ENCODE peak calls at places on chromosomes 1 and 21, in four cellular contexts. One of them, this sample, is unnamed.

GRCh38 chr1:31703431-31704260 is at the start of gene COL16A1:
- DNase-seq in HepG2: no peak
- DNase-seq in K562: peak; percentile 50
- DNase-seq in WTC11: peak; percentile 57
- DNase-seq in this sample: no peak

GRCh38 chr1:21321963-21322680 is 31.9 kb upstream of the ECE1 start:
- DNase-seq in K562: no peak
- DNase-seq in HepG2: no peak
- DNase-seq in WTC11: peak; percentile 55
- DNase-seq in this sample: no peak

GRCh38 chr1:192546596-192547199 is 28.9 kb upstream of the RGS1 start:
- DNase-seq in K562: no peak
- DNase-seq in HepG2: no peak
- DNase-seq in WTC11: no peak
- DNase-seq in this sample: no peak

GRCh38 chr1:212721388-212722247 is 22.0 kb upstream of the BATF3 start:
- DNase-seq in WTC11: no peak
- DNase-seq in K562: peak; percentile 27
- DNase-seq in HepG2: peak; percentile 92
- DNase-seq in this sample: no peak

GRCh38 chr1:108747128-108747827 is 804 bp downstream of the STXBP3 start:
- DNase-seq in K562: peak; percentile 67
- DNase-seq in WTC11: peak; percentile 57
- DNase-seq in HepG2: peak; percentile 79
- DNase-seq in this sample: peak; percentile 13

GRCh38 chr1:80171101-80171500 is 1164.6 kb upstream of the ADGRL4 start:
- DNase-seq in WTC11: no peak
- DNase-seq in HepG2: no peak
- DNase-seq in K562: no peak
- DNase-seq in this sample: no peak

GRCh38 chr1:220045356-220046051 is 801 bp downstream of the EPRS1 start:
- DNase-seq in HepG2: peak; percentile 4
- DNase-seq in K562: no peak
- DNase-seq in WTC11: no peak
- DNase-seq in this sample: no peak

GRCh38 chr1:7410156-7410555 is 360.9 kb upstream of the VAMP3 start:
- DNase-seq in WTC11: peak; percentile 2
- DNase-seq in HepG2: no peak
- DNase-seq in K562: no peak
- DNase-seq in this sample: no peak

GRCh38 chr21:29187939-29188338 is 57.5 kb downstream of the MAP3K7CL start:
- DNase-seq in HepG2: peak; percentile 66
- DNase-seq in K562: no peak
- DNase-seq in WTC11: no peak
- DNase-seq in this sample: no peak

GRCh38 chr21:38343691-38344090 is 86.9 kb downstream of the KCNJ15 start:
- DNase-seq in K562: no peak
- DNase-seq in HepG2: no peak
- DNase-seq in WTC11: no peak
- DNase-seq in this sample: no peak

GRCh38 chr21:33854604-33855003 is 61.0 kb downstream of the ATP5PO start:
- DNase-seq in HepG2: peak; percentile 34
- DNase-seq in WTC11: no peak
- DNase-seq in K562: no peak
- DNase-seq in this sample: no peak

GRCh38 chr1:207454046-207454964 is at the start of gene CR2:
- DNase-seq in K562: peak; percentile 58
- DNase-seq in HepG2: peak; percentile 3
- DNase-seq in WTC11: peak; percentile 80
- DNase-seq in this sample: no peak

GRCh38 chr21:45078877-45079281 is 4.5 kb downstream of the ADARB1 start:
- DNase-seq in WTC11: no peak
- DNase-seq in HepG2: no peak
- DNase-seq in K562: no peak
- DNase-seq in this sample: no peak

GRCh38 chr1:170698711-170699275 is 34.9 kb downstream of the PRRX1 start:
- DNase-seq in WTC11: no peak
- DNase-seq in K562: no peak
- DNase-seq in HepG2: no peak
- DNase-seq in this sample: no peak

GRCh38 chr1:67441183-67441582 is 11.0 kb upstream of the SERBP1 start:
- DNase-seq in K562: no peak
- DNase-seq in WTC11: no peak
- DNase-seq in HepG2: peak; percentile 17
- DNase-seq in this sample: no peak

GRCh38 chr1:234509457-234510328 is 30.7 kb upstream of the TARBP1 start:
- DNase-seq in K562: no peak
- DNase-seq in HepG2: no peak
- DNase-seq in WTC11: no peak
- DNase-seq in this sample: no peak

GRCh38 chr1:3471356-3472087 is 17.1 kb downstream of the ARHGEF16 start:
- DNase-seq in K562: peak; percentile 72
- DNase-seq in HepG2: peak; percentile 89
- DNase-seq in WTC11: peak; percentile 77
- DNase-seq in this sample: no peak

GRCh38 chr1:8276173-8276914 is 41.6 kb upstream of the SLC45A1 start:
- DNase-seq in HepG2: no peak
- DNase-seq in WTC11: no peak
- DNase-seq in K562: no peak
- DNase-seq in this sample: no peak

GRCh38 chr1:192256674-192257334 is 60.0 kb upstream of the RGS21 start:
- DNase-seq in WTC11: no peak
- DNase-seq in HepG2: no peak
- DNase-seq in K562: no peak
- DNase-seq in this sample: no peak

GRCh38 chr1:3125078-3125477 is 56.1 kb downstream of the PRDM16 start:
- DNase-seq in WTC11: no peak
- DNase-seq in K562: no peak
- DNase-seq in HepG2: no peak
- DNase-seq in this sample: no peak

GRCh38 chr1:89973481-89974127 is 21.3 kb upstream of the ZNF326 start:
- DNase-seq in HepG2: no peak
- DNase-seq in WTC11: no peak
- DNase-seq in K562: no peak
- DNase-seq in this sample: no peak

GRCh38 chr1:113797472-113797871 is 14.8 kb downstream of the RSBN1 start:
- DNase-seq in WTC11: no peak
- DNase-seq in K562: no peak
- DNase-seq in HepG2: no peak
- DNase-seq in this sample: no peak

GRCh38 chr1:38527373-38527966 is 332.1 kb downstream of the RRAGC start:
- DNase-seq in K562: peak; percentile 59
- DNase-seq in HepG2: no peak
- DNase-seq in WTC11: peak; percentile 26
- DNase-seq in this sample: peak; percentile 83

GRCh38 chr21:29343517-29343916 is 44.8 kb downstream of the BACH1 start:
- DNase-seq in HepG2: no peak
- DNase-seq in K562: no peak
- DNase-seq in WTC11: no peak
- DNase-seq in this sample: no peak

GRCh38 chr1:169527461-169528213 is 41.9 kb upstream of the SLC19A2 start:
- DNase-seq in WTC11: no peak
- DNase-seq in HepG2: no peak
- DNase-seq in K562: no peak
- DNase-seq in this sample: no peak

GRCh38 chr1:245475116-245475515 is 320.3 kb downstream of the KIF26B start:
- DNase-seq in WTC11: no peak
- DNase-seq in HepG2: no peak
- DNase-seq in K562: no peak
- DNase-seq in this sample: no peak

GRCh38 chr1:17419626-17420328 is 19.7 kb downstream of the RCC2 start:
- DNase-seq in HepG2: no peak
- DNase-seq in K562: peak; percentile 81
- DNase-seq in WTC11: peak; percentile 88
- DNase-seq in this sample: no peak

GRCh38 chr1:178151831-178152230 is 57.9 kb downstream of the RASAL2 start:
- DNase-seq in HepG2: no peak
- DNase-seq in K562: no peak
- DNase-seq in WTC11: no peak
- DNase-seq in this sample: no peak

GRCh38 chr1:178161516-178161915 is 67.6 kb downstream of the RASAL2 start:
- DNase-seq in HepG2: no peak
- DNase-seq in K562: no peak
- DNase-seq in WTC11: no peak
- DNase-seq in this sample: no peak

GRCh38 chr1:178160736-178161475 is 67.0 kb downstream of the RASAL2 start:
- DNase-seq in HepG2: no peak
- DNase-seq in K562: no peak
- DNase-seq in WTC11: no peak
- DNase-seq in this sample: no peak

GRCh38 chr1:178150610-178151009 is 56.7 kb downstream of the RASAL2 start:
- DNase-seq in K562: no peak
- DNase-seq in WTC11: no peak
- DNase-seq in HepG2: no peak
- DNase-seq in this sample: no peak

DNA sequence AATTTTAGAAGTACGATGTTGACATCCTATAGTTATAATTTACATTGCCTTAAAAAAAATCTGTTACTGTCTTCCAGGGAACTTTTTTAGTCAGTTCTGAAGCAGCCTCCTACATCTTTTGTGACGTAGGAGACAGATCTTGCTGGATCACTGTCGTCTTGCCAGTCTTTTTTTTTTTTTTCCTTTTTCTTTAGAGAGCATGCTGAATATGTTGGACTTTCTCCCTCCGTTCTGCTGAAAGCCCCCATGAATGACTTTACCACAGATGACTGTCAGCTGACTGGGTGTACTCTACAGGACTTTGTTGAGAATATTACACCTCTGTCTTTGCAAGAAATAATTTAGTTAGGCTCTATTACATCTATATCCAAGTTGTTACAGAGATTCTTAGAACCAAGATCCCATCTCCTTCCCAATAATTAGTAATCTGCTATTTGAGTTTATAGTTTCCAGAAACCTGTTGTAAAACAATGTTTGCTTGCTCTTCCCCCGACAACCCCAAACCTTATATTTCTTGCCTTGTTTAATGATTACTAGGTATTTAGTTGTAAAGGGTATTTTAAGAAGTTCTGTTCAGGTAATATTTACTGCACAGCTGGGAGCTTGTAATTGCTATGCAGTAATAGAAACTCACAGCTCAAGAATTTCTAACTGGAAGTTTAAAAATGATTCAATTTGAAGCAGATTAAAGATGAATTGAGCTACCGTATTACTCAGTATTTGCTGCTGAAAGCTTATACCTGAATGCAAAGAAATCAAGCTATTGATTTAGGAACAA is 61.8 kb downstream of the RASAL2 start:
- DNase-seq in WTC11: no peak
- DNase-seq in K562: no peak
- DNase-seq in HepG2: peak; percentile 20
- DNase-seq in this sample: no peak
- TF ChIP-seq CBFB in WTC11: no peak
- TF ChIP-seq CBFB in K562: no peak
- TF ChIP-seq CBFB in HepG2: no peak
- TF ChIP-seq CBFB in this sample: no peak

GRCh38 chr1:20281801-20282200 is 8.9 kb upstream of the VWA5B1 start:
- DNase-seq in WTC11: no peak
- DNase-seq in HepG2: no peak
- DNase-seq in K562: no peak
- DNase-seq in this sample: no peak
- TF ChIP-seq CBFB in WTC11: no peak
- TF ChIP-seq CBFB in HepG2: no peak
- TF ChIP-seq CBFB in K562: no peak
- TF ChIP-seq CBFB in this sample: no peak

GRCh38 chr1:243354511-243355153 is 98.8 kb downstream of the SDCCAG8 start:
- DNase-seq in K562: no peak
- DNase-seq in WTC11: no peak
- DNase-seq in HepG2: no peak
- DNase-seq in this sample: no peak
- TF ChIP-seq CBFB in K562: no peak
- TF ChIP-seq CBFB in WTC11: no peak
- TF ChIP-seq CBFB in HepG2: no peak
- TF ChIP-seq CBFB in this sample: no peak

GRCh38 chr1:210696709-210697108 is 368.0 kb downstream of the HHAT start:
- DNase-seq in K562: no peak
- DNase-seq in HepG2: no peak
- DNase-seq in WTC11: no peak
- DNase-seq in this sample: peak; percentile 67
- TF ChIP-seq CBFB in K562: no peak
- TF ChIP-seq CBFB in HepG2: no peak
- TF ChIP-seq CBFB in WTC11: no peak
- TF ChIP-seq CBFB in this sample: no peak

GRCh38 chr1:161157867-161158266 is 1.4 kb upstream of the USP21 start:
- DNase-seq in WTC11: no peak
- DNase-seq in HepG2: no peak
- DNase-seq in K562: no peak
- DNase-seq in this sample: no peak

GRCh38 chr1:161158316-161159016 is 834 bp upstream of the USP21 start:
- DNase-seq in HepG2: no peak
- DNase-seq in WTC11: no peak
- DNase-seq in K562: peak; percentile 38
- DNase-seq in this sample: no peak

GRCh38 chr1:161160763-161161162 is 1.5 kb downstream of the USP21 start:
- DNase-seq in WTC11: no peak
- DNase-seq in K562: no peak
- DNase-seq in HepG2: no peak
- DNase-seq in this sample: no peak

GRCh38 chr1:161159915-161160248 is 582 bp downstream of the USP21 start:
- DNase-seq in K562: no peak
- DNase-seq in HepG2: no peak
- DNase-seq in WTC11: no peak
- DNase-seq in this sample: no peak

GRCh38 chr1:161159087-161159914 is at the start of gene USP21:
- DNase-seq in HepG2: peak; percentile 79
- DNase-seq in WTC11: peak; percentile 95
- DNase-seq in K562: peak; percentile 94
- DNase-seq in this sample: peak; percentile 62
- TF ChIP-seq CBFB in HepG2: no peak
- TF ChIP-seq CBFB in WTC11: no peak
- TF ChIP-seq CBFB in K562: peak; percentile 64
- TF ChIP-seq CBFB in this sample: peak; percentile 53

GRCh38 chr1:205065666-205066065 is 18.6 kb downstream of the TMEM81 start:
- DNase-seq in HepG2: no peak
- DNase-seq in K562: no peak
- DNase-seq in WTC11: no peak
- DNase-seq in this sample: no peak
- TF ChIP-seq CBFB in HepG2: no peak
- TF ChIP-seq CBFB in K562: no peak
- TF ChIP-seq CBFB in WTC11: no peak
- TF ChIP-seq CBFB in this sample: no peak

DNA sequence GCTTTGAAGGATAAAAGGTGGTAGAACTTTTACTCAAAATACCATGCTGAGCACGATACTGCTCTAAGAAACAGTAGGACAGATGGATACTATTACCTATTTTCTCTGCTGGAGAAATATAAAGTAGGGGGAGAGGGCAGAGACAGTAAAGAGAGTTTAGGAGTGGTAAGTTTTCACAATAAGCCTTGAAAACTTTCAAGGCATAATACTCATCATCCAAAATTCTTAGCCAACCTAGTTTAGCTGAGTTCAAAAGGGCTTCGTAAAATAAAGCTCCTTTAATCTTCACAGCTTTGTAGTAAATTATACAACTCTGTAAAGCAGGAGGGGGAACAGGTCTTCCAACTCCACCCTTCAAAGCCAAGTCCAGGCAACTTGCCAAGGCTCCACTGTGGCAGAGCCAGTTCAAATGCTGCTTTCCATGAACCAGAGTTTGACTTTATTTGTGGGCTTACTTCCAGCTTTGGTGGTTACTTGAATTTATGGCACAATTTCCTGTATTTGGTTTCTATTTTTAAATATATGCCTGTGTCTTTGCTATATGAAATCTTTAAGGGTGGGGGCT is 15.5 kb downstream of the TEX38 start:
- DNase-seq in WTC11: no peak
- DNase-seq in K562: no peak
- DNase-seq in HepG2: no peak
- DNase-seq in this sample: no peak
- TF ChIP-seq CBFB in WTC11: no peak
- TF ChIP-seq CBFB in K562: no peak
- TF ChIP-seq CBFB in HepG2: no peak
- TF ChIP-seq CBFB in this sample: no peak

This sample was measured in GM12878.